ENCODE peak calls at places on chromosomes 6 and 20, in four cellular contexts. One of them, this sample, is unnamed.

GRCh38 chr6:106360989-106361430 is 493 bp downstream of the CRYBG1 start:
- DNase-seq in H9: peak; percentile 55
- DNase-seq in mesenchymal stem cell: peak; percentile 0
- DNase-seq in fibroblast of lung: no peak
- DNase-seq in this sample: peak; percentile 55

GRCh38 chr6:53718597-53719460 is 53.3 kb upstream of the KLHL31 start:
- DNase-seq in H9: no peak
- DNase-seq in fibroblast of lung: peak; percentile 79
- DNase-seq in mesenchymal stem cell: peak; percentile 62
- DNase-seq in this sample: peak; percentile 91

GRCh38 chr20:53800883-53801604 is 207.4 kb upstream of the ZNF217 start:
- DNase-seq in mesenchymal stem cell: no peak
- DNase-seq in fibroblast of lung: no peak
- DNase-seq in H9: no peak
- DNase-seq in this sample: no peak

GRCh38 chr20:3209946-3210317 is 634 bp downstream of the ITPA start:
- DNase-seq in H9: no peak
- DNase-seq in fibroblast of lung: peak; percentile 14
- DNase-seq in mesenchymal stem cell: peak; percentile 53
- DNase-seq in this sample: no peak

GRCh38 chr6:100202417-100203194 is 208.6 kb upstream of the MCHR2 start:
- DNase-seq in fibroblast of lung: peak; percentile 96
- DNase-seq in mesenchymal stem cell: peak; percentile 95
- DNase-seq in H9: no peak
- DNase-seq in this sample: no peak

GRCh38 chr6:4008324-4009047 is 70.5 kb downstream of the FAM217A start:
- DNase-seq in fibroblast of lung: peak; percentile 94
- DNase-seq in mesenchymal stem cell: peak; percentile 91
- DNase-seq in H9: no peak
- DNase-seq in this sample: peak; percentile 35

GRCh38 chr20:3744806-3745685 is 12.6 kb downstream of the HSPA12B start:
- DNase-seq in fibroblast of lung: no peak
- DNase-seq in mesenchymal stem cell: peak; percentile 81
- DNase-seq in H9: peak; percentile 98
- DNase-seq in this sample: peak; percentile 99

GRCh38 chr6:159106627-159107241 is 61.9 kb upstream of the TAGAP start:
- DNase-seq in fibroblast of lung: peak; percentile 48
- DNase-seq in mesenchymal stem cell: peak; percentile 50
- DNase-seq in H9: peak; percentile 83
- DNase-seq in this sample: peak; percentile 90

GRCh38 chr20:13839421-13840092 is 54.7 kb downstream of the NDUFAF5 start:
- DNase-seq in fibroblast of lung: peak; percentile 34
- DNase-seq in mesenchymal stem cell: no peak
- DNase-seq in H9: no peak
- DNase-seq in this sample: no peak

GRCh38 chr6:14660767-14661166 is 543.2 kb downstream of the CD83 start:
- DNase-seq in H9: no peak
- DNase-seq in mesenchymal stem cell: no peak
- DNase-seq in fibroblast of lung: no peak
- DNase-seq in this sample: no peak

GRCh38 chr6:3382399-3383279 is 74.2 kb downstream of the SLC22A23 start:
- DNase-seq in H9: no peak
- DNase-seq in fibroblast of lung: no peak
- DNase-seq in mesenchymal stem cell: no peak
- DNase-seq in this sample: no peak

GRCh38 chr20:15236812-15237211 is 899.4 kb upstream of the FLRT3 start:
- DNase-seq in mesenchymal stem cell: peak; percentile 60
- DNase-seq in H9: peak; percentile 71
- DNase-seq in fibroblast of lung: peak; percentile 33
- DNase-seq in this sample: peak; percentile 76

GRCh38 chr6:56756219-56756789 is 113.6 kb upstream of the DST start:
- DNase-seq in mesenchymal stem cell: peak; percentile 52
- DNase-seq in H9: no peak
- DNase-seq in fibroblast of lung: no peak
- DNase-seq in this sample: no peak

GRCh38 chr20:1396264-1396663 is 3.4 kb upstream of the FKBP1A start:
- DNase-seq in mesenchymal stem cell: no peak
- DNase-seq in H9: no peak
- DNase-seq in fibroblast of lung: no peak
- DNase-seq in this sample: no peak

GRCh38 chr6:104118274-104118673 is 741.4 kb downstream of the HACE1 start:
- DNase-seq in H9: no peak
- DNase-seq in fibroblast of lung: peak; percentile 4
- DNase-seq in mesenchymal stem cell: peak; percentile 85
- DNase-seq in this sample: no peak

GRCh38 chr6:116070990-116071389 is 10.3 kb upstream of the FRK start:
- DNase-seq in fibroblast of lung: no peak
- DNase-seq in mesenchymal stem cell: no peak
- DNase-seq in H9: no peak
- DNase-seq in this sample: no peak

GRCh38 chr20:9884666-9885065 is 45.8 kb upstream of the PAK5 start:
- DNase-seq in fibroblast of lung: no peak
- DNase-seq in H9: no peak
- DNase-seq in mesenchymal stem cell: no peak
- DNase-seq in this sample: peak; percentile 43

GRCh38 chr6:139423037-139423698 is 48.7 kb upstream of the CITED2 start:
- DNase-seq in mesenchymal stem cell: no peak
- DNase-seq in fibroblast of lung: no peak
- DNase-seq in H9: no peak
- DNase-seq in this sample: no peak

GRCh38 chr6:116568111-116568510 is 3.2 kb upstream of the RWDD1 start:
- DNase-seq in H9: no peak
- DNase-seq in mesenchymal stem cell: no peak
- DNase-seq in fibroblast of lung: no peak
- DNase-seq in this sample: no peak

GRCh38 chr6:146700078-146700686 is 101.4 kb downstream of the ADGB start:
- DNase-seq in fibroblast of lung: peak; percentile 89
- DNase-seq in mesenchymal stem cell: peak; percentile 83
- DNase-seq in H9: peak; percentile 38
- DNase-seq in this sample: peak; percentile 86

GRCh38 chr6:158707120-158707519 is 57.3 kb downstream of the SYTL3 start:
- DNase-seq in H9: peak; percentile 45
- DNase-seq in fibroblast of lung: peak; percentile 53
- DNase-seq in mesenchymal stem cell: peak; percentile 67
- DNase-seq in this sample: no peak

DNA sequence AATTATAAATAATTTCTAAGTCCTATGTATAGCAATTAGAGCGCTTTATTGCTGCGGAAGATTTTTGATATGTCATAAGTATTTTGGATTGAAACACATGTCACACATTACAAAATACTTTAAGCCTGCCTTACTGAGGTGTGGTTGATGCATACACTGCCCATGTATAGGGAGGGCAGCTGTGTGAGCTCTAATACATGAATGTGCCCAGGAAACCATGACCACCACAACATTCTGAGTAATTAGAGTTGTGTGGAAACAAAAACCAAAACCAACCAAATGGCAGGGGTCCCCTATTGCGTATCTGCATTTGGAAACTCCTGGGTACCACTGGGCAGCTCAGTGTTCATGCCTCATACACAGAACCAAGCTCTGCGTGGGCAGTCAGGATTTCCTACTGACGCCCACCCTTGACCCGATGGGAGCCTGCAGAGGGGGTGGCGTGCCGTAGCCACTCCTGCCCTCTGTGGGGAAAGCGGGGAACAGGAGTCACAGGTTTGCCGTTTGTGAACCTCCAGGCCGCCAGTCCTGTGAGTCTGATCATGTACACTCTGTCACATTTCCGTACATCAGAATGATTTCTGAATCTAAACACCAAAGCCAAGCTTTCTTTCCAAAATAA is 50.9 kb upstream of the PDE10A start:
- DNase-seq in H9: no peak
- DNase-seq in mesenchymal stem cell: no peak
- DNase-seq in fibroblast of lung: no peak
- DNase-seq in this sample: no peak
- H3K4me1 ChIP-seq in H9: no peaks in the 10 kb centered on the region
- H3K4me1 ChIP-seq in mesenchymal stem cell: peaks cover 9% of the 10 kb centered on the region
- H3K4me1 ChIP-seq in fibroblast of lung: no peaks in the 10 kb centered on the region
- H3K4me1 ChIP-seq in this sample: peaks cover 8% of the 10 kb centered on the region

GRCh38 chr20:49338061-49338460 is 60.2 kb upstream of the ZNFX1 start:
- DNase-seq in fibroblast of lung: no peak
- DNase-seq in H9: no peak
- DNase-seq in mesenchymal stem cell: no peak
- DNase-seq in this sample: no peak

GRCh38 chr20:49337357-49337756 is 59.5 kb upstream of the ZNFX1 start:
- DNase-seq in mesenchymal stem cell: no peak
- DNase-seq in H9: no peak
- DNase-seq in fibroblast of lung: no peak
- DNase-seq in this sample: no peak

GRCh38 chr20:49343246-49343645 is 65.4 kb upstream of the ZNFX1 start:
- DNase-seq in fibroblast of lung: no peak
- DNase-seq in mesenchymal stem cell: no peak
- DNase-seq in H9: no peak
- DNase-seq in this sample: no peak

GRCh38 chr20:49339123-49339522 is 61.3 kb upstream of the ZNFX1 start:
- DNase-seq in fibroblast of lung: no peak
- DNase-seq in mesenchymal stem cell: no peak
- DNase-seq in H9: no peak
- DNase-seq in this sample: no peak

GRCh38 chr20:49340161-49340966 is 62.5 kb upstream of the ZNFX1 start:
- DNase-seq in mesenchymal stem cell: no peak
- DNase-seq in H9: no peak
- DNase-seq in fibroblast of lung: no peak
- DNase-seq in this sample: no peak
- H2AFZ ChIP-seq in mesenchymal stem cell: no peak overlapping the region
- H2AFZ ChIP-seq in H9: no peak overlapping the region
- H2AFZ ChIP-seq in fibroblast of lung: peak overlapping the region; percentile 50
- H2AFZ ChIP-seq in this sample: peak overlapping the region; percentile 10

DNA sequence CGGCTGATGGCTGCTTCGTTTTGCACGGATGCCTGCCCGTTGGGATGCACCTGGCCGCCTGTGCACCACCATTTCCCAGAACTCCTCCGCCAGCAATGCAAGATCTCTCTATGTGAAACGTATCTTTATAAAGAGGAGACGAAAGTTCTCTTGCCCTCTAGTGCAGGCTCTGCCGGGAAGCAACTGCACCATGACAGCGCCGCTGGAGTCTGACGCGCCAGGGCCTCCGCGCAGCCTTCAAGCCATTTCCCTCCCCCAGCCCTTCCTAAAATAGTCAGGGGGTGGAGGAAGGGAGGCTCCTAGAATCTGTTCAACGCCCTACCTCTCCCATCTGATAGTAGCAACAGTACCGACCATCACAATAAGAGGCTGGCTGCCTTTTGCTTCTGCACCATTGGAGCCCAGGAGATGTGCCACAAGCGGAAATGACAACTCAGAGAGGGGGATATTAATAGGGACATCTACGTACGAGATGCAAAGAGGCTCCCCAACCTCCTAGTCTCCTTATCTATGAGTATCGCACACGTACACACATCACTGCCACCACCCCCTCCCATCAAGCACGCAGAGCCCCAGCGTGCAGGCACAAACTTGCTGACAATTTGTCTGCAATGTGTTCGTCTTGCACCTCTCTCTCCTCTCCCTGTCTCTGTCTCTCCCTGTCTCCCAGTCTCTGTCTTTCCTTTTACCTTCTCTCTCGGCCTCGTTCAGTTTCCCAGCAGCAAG is 1.1 kb downstream of the SYNE1 start:
- DNase-seq in H9: peak; percentile 48
- DNase-seq in mesenchymal stem cell: peak; percentile 18
- DNase-seq in fibroblast of lung: peak; percentile 21
- DNase-seq in this sample: peak; percentile 66
- H3K4me2 ChIP-seq in H9: peak overlapping the region; percentile 96
- H3K4me2 ChIP-seq in mesenchymal stem cell: peak overlapping the region; percentile 97
- H3K4me2 ChIP-seq in fibroblast of lung: peak overlapping the region; percentile 92
- H3K4me2 ChIP-seq in this sample: peak overlapping the region; percentile 96

DNA sequence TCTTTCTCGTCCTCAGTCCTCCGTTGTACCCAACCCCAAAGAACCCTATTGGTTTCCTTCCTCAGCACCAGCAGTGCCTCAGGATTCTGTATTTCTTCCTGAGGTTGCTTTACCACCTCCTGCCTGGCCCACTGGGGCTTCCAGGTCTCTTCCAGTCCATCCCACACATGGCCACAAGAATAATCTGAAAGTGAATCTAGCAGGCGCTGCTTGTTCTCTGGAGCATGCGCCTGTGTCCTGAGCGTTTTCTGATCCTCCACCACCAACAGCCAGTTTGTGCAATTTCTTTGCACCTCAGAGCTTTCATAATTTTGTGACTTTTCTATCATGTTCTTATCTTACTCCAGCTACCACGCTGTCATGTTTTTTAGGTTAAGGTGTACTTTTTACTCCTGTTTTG is 11.6 kb upstream of the HSP90AB1 start:
- DNase-seq in mesenchymal stem cell: no peak
- DNase-seq in fibroblast of lung: no peak
- DNase-seq in H9: no peak
- DNase-seq in this sample: no peak
- H3K4me1 ChIP-seq in mesenchymal stem cell: peaks cover 25% of the 10 kb centered on the region
- H3K4me1 ChIP-seq in fibroblast of lung: peaks cover 18% of the 10 kb centered on the region
- H3K4me1 ChIP-seq in H9: no peaks in the 10 kb centered on the region
- H3K4me1 ChIP-seq in this sample: peaks cover 19% of the 10 kb centered on the region

GRCh38 chr6:40719671-40720374 is 132.7 kb upstream of the LRFN2 start:
- DNase-seq in mesenchymal stem cell: peak; percentile 82
- DNase-seq in H9: peak; percentile 55
- DNase-seq in fibroblast of lung: peak; percentile 46
- DNase-seq in this sample: peak; percentile 41
- H2AFZ ChIP-seq in mesenchymal stem cell: peak overlapping the region; percentile 94
- H2AFZ ChIP-seq in H9: peak overlapping the region; percentile 53
- H2AFZ ChIP-seq in fibroblast of lung: peak overlapping the region; percentile 90
- H2AFZ ChIP-seq in this sample: peak overlapping the region; percentile 99

DNA sequence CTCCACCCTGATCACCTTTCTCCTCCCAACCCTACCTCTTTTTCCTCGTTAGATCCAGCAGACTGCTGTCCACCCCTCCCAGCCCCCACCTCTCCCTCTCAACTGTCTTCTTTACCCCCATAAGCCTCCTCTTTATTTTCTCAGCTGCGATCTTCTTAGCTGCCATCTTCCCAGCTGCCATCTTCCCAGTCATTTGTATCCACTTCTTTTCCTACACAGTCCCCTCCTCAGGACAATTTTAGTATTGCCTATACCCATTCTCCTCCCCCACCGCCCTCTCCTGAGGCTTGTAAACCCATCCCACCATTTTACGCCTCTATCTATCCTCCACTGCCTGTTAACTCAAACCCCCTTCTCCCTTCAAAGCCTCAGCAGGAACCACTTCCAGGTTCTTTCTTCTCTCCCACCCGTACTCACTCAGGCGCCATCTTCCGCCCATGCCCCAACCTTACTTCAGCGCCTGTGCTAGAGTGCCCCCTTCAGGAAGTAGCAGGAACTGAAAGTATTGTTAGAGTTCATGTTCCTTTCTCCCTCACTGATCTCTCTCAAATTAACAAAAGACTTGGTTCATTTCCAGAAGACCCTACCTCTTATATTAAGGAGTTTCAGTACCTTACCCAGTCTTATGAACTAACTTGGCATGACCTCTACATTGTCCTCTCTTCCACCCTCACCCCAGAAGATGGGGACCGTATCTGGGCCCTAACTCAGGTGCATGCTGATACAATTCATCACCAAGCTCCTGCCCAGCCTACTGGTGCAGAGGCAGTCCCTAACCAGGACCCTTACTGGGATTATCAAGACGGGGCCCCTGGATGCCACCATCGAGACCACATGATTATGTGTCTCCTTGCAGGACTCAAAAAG is 236.0 kb downstream of the ADGRG6 start:
- DNase-seq in mesenchymal stem cell: no peak
- DNase-seq in H9: peak; percentile 51
- DNase-seq in fibroblast of lung: peak; percentile 29
- DNase-seq in this sample: peak; percentile 76
- H3K4me2 ChIP-seq in mesenchymal stem cell: no peak overlapping the region
- H3K4me2 ChIP-seq in H9: no peak overlapping the region
- H3K4me2 ChIP-seq in fibroblast of lung: no peak overlapping the region
- H3K4me2 ChIP-seq in this sample: no peak overlapping the region

GRCh38 chr6:21436625-21437024 is 156.9 kb upstream of the SOX4 start:
- DNase-seq in H9: no peak
- DNase-seq in fibroblast of lung: peak; percentile 47
- DNase-seq in mesenchymal stem cell: no peak
- DNase-seq in this sample: no peak
- H3K4me1 ChIP-seq in H9: no peaks in the 10 kb centered on the region
- H3K4me1 ChIP-seq in fibroblast of lung: no peaks in the 10 kb centered on the region
- H3K4me1 ChIP-seq in mesenchymal stem cell: peaks cover 1% of the 10 kb centered on the region
- H3K4me1 ChIP-seq in this sample: peaks cover 6% of the 10 kb centered on the region

This sample was measured in GM23338.